ENCODE peak calls at places on chromosomes 11 and 22, in seven cellular contexts. One of them, this sample, is unnamed.
A peak's percentile ranks its signal among the peaks of the same experiment; 100 is the strongest.

GRCh38 chr11:116471608-116472007 is 301.2 kb downstream of the BUD13 start:
- DNase-seq in PC-3: no peak
- DNase-seq in mesendoderm: peak; percentile 75
- DNase-seq in IMR-90: peak; percentile 3
- DNase-seq in H1: no peak
- DNase-seq in ascending aorta: no peak
- DNase-seq in GM23338: no peak
- DNase-seq in this sample: no peak

GRCh38 chr11:108568183-108568858 is 25.2 kb downstream of the EXPH5 start:
- DNase-seq in PC-3: no peak
- DNase-seq in mesendoderm: no peak
- DNase-seq in IMR-90: no peak
- DNase-seq in H1: peak; percentile 35
- DNase-seq in ascending aorta: no peak
- DNase-seq in GM23338: no peak
- DNase-seq in this sample: no peak

GRCh38 chr11:133836076-133836548 is 9.2 kb downstream of the SPATA19 start:
- DNase-seq in PC-3: no peak
- DNase-seq in mesendoderm: no peak
- DNase-seq in IMR-90: no peak
- DNase-seq in H1: no peak
- DNase-seq in ascending aorta: no peak
- DNase-seq in GM23338: no peak
- DNase-seq in this sample: no peak

GRCh38 chr11:105738972-105739574 is 129.2 kb downstream of the GRIA4 start:
- DNase-seq in PC-3: no peak
- DNase-seq in mesendoderm: no peak
- DNase-seq in IMR-90: no peak
- DNase-seq in H1: no peak
- DNase-seq in ascending aorta: no peak
- DNase-seq in GM23338: no peak
- DNase-seq in this sample: no peak

GRCh38 chr11:60343094-60343704 is 16.1 kb downstream of the MS4A6E start:
- DNase-seq in PC-3: peak; percentile 71
- DNase-seq in mesendoderm: peak; percentile 36
- DNase-seq in IMR-90: no peak
- DNase-seq in H1: no peak
- DNase-seq in ascending aorta: no peak
- DNase-seq in GM23338: peak; percentile 67
- DNase-seq in this sample: no peak

GRCh38 chr11:66841861-66842260 is 1.4 kb upstream of the RCE1 start:
- DNase-seq in PC-3: no peak
- DNase-seq in mesendoderm: no peak
- DNase-seq in IMR-90: no peak
- DNase-seq in H1: no peak
- DNase-seq in ascending aorta: no peak
- DNase-seq in GM23338: no peak
- DNase-seq in this sample: no peak

GRCh38 chr11:82858556-82859091 is 41.6 kb downstream of the PRCP start:
- DNase-seq in PC-3: peak; percentile 98
- DNase-seq in mesendoderm: no peak
- DNase-seq in IMR-90: peak; percentile 71
- DNase-seq in H1: no peak
- DNase-seq in ascending aorta: no peak
- DNase-seq in GM23338: no peak
- DNase-seq in this sample: peak; percentile 71

GRCh38 chr11:17979770-17980371 is 33.0 kb downstream of the SERGEF start:
- DNase-seq in PC-3: peak; percentile 61
- DNase-seq in mesendoderm: peak; percentile 56
- DNase-seq in IMR-90: peak; percentile 5
- DNase-seq in H1: peak; percentile 63
- DNase-seq in ascending aorta: no peak
- DNase-seq in GM23338: peak; percentile 81
- DNase-seq in this sample: no peak

GRCh38 chr11:75773595-75774353 is 5.2 kb downstream of the DGAT2 start:
- DNase-seq in PC-3: peak; percentile 42
- DNase-seq in mesendoderm: no peak
- DNase-seq in IMR-90: no peak
- DNase-seq in H1: no peak
- DNase-seq in ascending aorta: no peak
- DNase-seq in GM23338: no peak
- DNase-seq in this sample: no peak

GRCh38 chr11:5043385-5043784 is 2.9 kb upstream of the OR52J3 start:
- DNase-seq in PC-3: no peak
- DNase-seq in mesendoderm: peak; percentile 32
- DNase-seq in IMR-90: peak; percentile 31
- DNase-seq in H1: no peak
- DNase-seq in ascending aorta: no peak
- DNase-seq in GM23338: no peak
- DNase-seq in this sample: no peak

GRCh38 chr22:30113494-30113893 is 33.2 kb downstream of the HORMAD2 start:
- DNase-seq in PC-3: no peak
- DNase-seq in mesendoderm: no peak
- DNase-seq in IMR-90: no peak
- DNase-seq in H1: no peak
- DNase-seq in ascending aorta: no peak
- DNase-seq in GM23338: no peak
- DNase-seq in this sample: no peak

GRCh38 chr11:43687120-43687791 is 6.7 kb downstream of the HSD17B12 start:
- DNase-seq in PC-3: peak; percentile 23
- DNase-seq in mesendoderm: peak; percentile 76
- DNase-seq in IMR-90: peak; percentile 19
- DNase-seq in H1: no peak
- DNase-seq in ascending aorta: peak; percentile 86
- DNase-seq in GM23338: peak; percentile 47
- DNase-seq in this sample: peak; percentile 9

GRCh38 chr11:23555085-23555484 is 694.8 kb upstream of the CCDC179 start:
- DNase-seq in PC-3: peak; percentile 37
- DNase-seq in mesendoderm: no peak
- DNase-seq in IMR-90: peak; percentile 76
- DNase-seq in H1: no peak
- DNase-seq in ascending aorta: no peak
- DNase-seq in GM23338: no peak
- DNase-seq in this sample: no peak

GRCh38 chr22:38831166-38831945 is 12.5 kb downstream of the NPTXR start:
- DNase-seq in PC-3: no peak
- DNase-seq in mesendoderm: no peak
- DNase-seq in IMR-90: peak; percentile 60
- DNase-seq in H1: no peak
- DNase-seq in ascending aorta: no peak
- DNase-seq in GM23338: no peak
- DNase-seq in this sample: peak; percentile 21

GRCh38 chr11:67301313-67301921 is 1.9 kb upstream of the SSH3 start:
- DNase-seq in PC-3: no peak
- DNase-seq in mesendoderm: no peak
- DNase-seq in IMR-90: no peak
- DNase-seq in H1: no peak
- DNase-seq in ascending aorta: peak; percentile 59
- DNase-seq in GM23338: no peak
- DNase-seq in this sample: no peak

GRCh38 chr11:44915621-44916020 is 35.1 kb downstream of the TP53I11 start:
- DNase-seq in PC-3: no peak
- DNase-seq in mesendoderm: no peak
- DNase-seq in IMR-90: no peak
- DNase-seq in H1: no peak
- DNase-seq in ascending aorta: no peak
- DNase-seq in GM23338: no peak
- DNase-seq in this sample: no peak

GRCh38 chr11:77035580-77035979 is 1.4 kb downstream of the B3GNT6 start:
- DNase-seq in PC-3: peak; percentile 83
- DNase-seq in mesendoderm: no peak
- DNase-seq in IMR-90: no peak
- DNase-seq in H1: no peak
- DNase-seq in ascending aorta: no peak
- DNase-seq in GM23338: no peak
- DNase-seq in this sample: no peak

GRCh38 chr11:108137212-108137611 is 15.8 kb downstream of the ACAT1 start:
- DNase-seq in PC-3: no peak
- DNase-seq in mesendoderm: no peak
- DNase-seq in IMR-90: no peak
- DNase-seq in H1: no peak
- DNase-seq in ascending aorta: no peak
- DNase-seq in GM23338: no peak
- DNase-seq in this sample: no peak

GRCh38 chr11:62000539-62001446 is 33.4 kb upstream of the FTH1 start:
- DNase-seq in PC-3: no peak
- DNase-seq in mesendoderm: no peak
- DNase-seq in IMR-90: no peak
- DNase-seq in H1: no peak
- DNase-seq in ascending aorta: no peak
- DNase-seq in GM23338: no peak
- DNase-seq in this sample: no peak

GRCh38 chr11:62005231-62005661 is 37.8 kb upstream of the FTH1 start:
- DNase-seq in PC-3: no peak
- DNase-seq in mesendoderm: no peak
- DNase-seq in IMR-90: no peak
- DNase-seq in H1: no peak
- DNase-seq in ascending aorta: no peak
- DNase-seq in GM23338: no peak
- DNase-seq in this sample: peak; percentile 25

GRCh38 chr11:62008177-62008576 is 40.7 kb upstream of the FTH1 start:
- DNase-seq in PC-3: no peak
- DNase-seq in mesendoderm: no peak
- DNase-seq in IMR-90: no peak
- DNase-seq in H1: no peak
- DNase-seq in ascending aorta: no peak
- DNase-seq in GM23338: no peak
- DNase-seq in this sample: no peak

GRCh38 chr11:62001450-62002178 is 34.2 kb upstream of the FTH1 start:
- DNase-seq in PC-3: no peak
- DNase-seq in mesendoderm: no peak
- DNase-seq in IMR-90: no peak
- DNase-seq in H1: no peak
- DNase-seq in ascending aorta: no peak
- DNase-seq in GM23338: no peak
- DNase-seq in this sample: no peak

GRCh38 chr11:62004473-62004872 is 37.0 kb upstream of the FTH1 start:
- DNase-seq in PC-3: peak; percentile 38
- DNase-seq in mesendoderm: no peak
- DNase-seq in IMR-90: peak; percentile 82
- DNase-seq in H1: no peak
- DNase-seq in ascending aorta: peak; percentile 91
- DNase-seq in GM23338: no peak
- DNase-seq in this sample: peak; percentile 89
- H3K4me3 ChIP-seq in PC-3: no peak overlapping the region
- H3K4me3 ChIP-seq in mesendoderm: no peak overlapping the region
- H3K4me3 ChIP-seq in IMR-90: no peak overlapping the region
- H3K4me3 ChIP-seq in H1: no peak overlapping the region
- H3K4me3 ChIP-seq in ascending aorta: no peak overlapping the region
- H3K4me3 ChIP-seq in GM23338: no peak overlapping the region
- H3K4me3 ChIP-seq in this sample: no peak overlapping the region

DNA sequence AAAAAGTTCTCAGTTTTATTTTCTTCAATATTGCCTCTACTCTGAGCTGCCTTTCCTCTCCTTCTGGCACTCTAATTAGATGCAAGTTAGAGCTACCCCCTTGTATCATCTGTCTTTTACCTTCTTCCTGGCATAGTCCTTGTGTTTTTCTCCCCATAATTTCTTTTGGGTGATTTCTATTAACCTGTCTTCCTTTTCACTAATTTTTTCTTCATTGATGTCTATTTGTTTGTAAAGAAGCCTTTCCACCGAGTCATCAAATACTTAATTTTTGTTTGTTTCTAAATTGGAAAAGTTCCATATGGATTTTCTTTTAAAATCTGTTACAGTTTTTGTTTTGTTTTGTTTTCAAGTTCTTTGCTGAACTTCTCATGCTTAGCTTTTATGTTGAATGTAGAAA is 558.1 kb downstream of the TBC1D22A start:
- DNase-seq in PC-3: no peak
- DNase-seq in mesendoderm: no peak
- DNase-seq in IMR-90: no peak
- DNase-seq in H1: no peak
- DNase-seq in ascending aorta: no peak
- DNase-seq in GM23338: no peak
- DNase-seq in this sample: no peak
- H3K4me3 ChIP-seq in PC-3: no peak overlapping the region
- H3K4me3 ChIP-seq in mesendoderm: no peak overlapping the region
- H3K4me3 ChIP-seq in IMR-90: no peak overlapping the region
- H3K4me3 ChIP-seq in H1: no peak overlapping the region
- H3K4me3 ChIP-seq in ascending aorta: no peak overlapping the region
- H3K4me3 ChIP-seq in GM23338: no peak overlapping the region
- H3K4me3 ChIP-seq in this sample: no peak overlapping the region

GRCh38 chr11:34188181-34188580 is 82.8 kb downstream of the NAT10 start:
- DNase-seq in PC-3: no peak
- DNase-seq in mesendoderm: peak; percentile 64
- DNase-seq in IMR-90: no peak
- DNase-seq in H1: no peak
- DNase-seq in ascending aorta: no peak
- DNase-seq in GM23338: peak; percentile 62
- DNase-seq in this sample: no peak

GRCh38 chr11:34189191-34189590 is 83.8 kb downstream of the NAT10 start:
- DNase-seq in PC-3: no peak
- DNase-seq in mesendoderm: no peak
- DNase-seq in IMR-90: no peak
- DNase-seq in H1: no peak
- DNase-seq in ascending aorta: no peak
- DNase-seq in GM23338: no peak
- DNase-seq in this sample: no peak

GRCh38 chr11:34184505-34185015 is 79.1 kb downstream of the NAT10 start:
- DNase-seq in PC-3: no peak
- DNase-seq in mesendoderm: no peak
- DNase-seq in IMR-90: no peak
- DNase-seq in H1: no peak
- DNase-seq in ascending aorta: no peak
- DNase-seq in GM23338: no peak
- DNase-seq in this sample: no peak

GRCh38 chr11:34183840-34184358 is 78.5 kb downstream of the NAT10 start:
- DNase-seq in PC-3: no peak
- DNase-seq in mesendoderm: no peak
- DNase-seq in IMR-90: no peak
- DNase-seq in H1: no peak
- DNase-seq in ascending aorta: no peak
- DNase-seq in GM23338: no peak
- DNase-seq in this sample: no peak

GRCh38 chr11:34185926-34186841 is 80.8 kb downstream of the NAT10 start:
- DNase-seq in PC-3: no peak
- DNase-seq in mesendoderm: peak; percentile 54
- DNase-seq in IMR-90: no peak
- DNase-seq in H1: peak; percentile 64
- DNase-seq in ascending aorta: no peak
- DNase-seq in GM23338: peak; percentile 63
- DNase-seq in this sample: no peak
- H3K4me3 ChIP-seq in PC-3: no peak overlapping the region
- H3K4me3 ChIP-seq in mesendoderm: no peak overlapping the region
- H3K4me3 ChIP-seq in IMR-90: no peak overlapping the region
- H3K4me3 ChIP-seq in H1: no peak overlapping the region
- H3K4me3 ChIP-seq in ascending aorta: no peak overlapping the region
- H3K4me3 ChIP-seq in GM23338: no peak overlapping the region
- H3K4me3 ChIP-seq in this sample: no peak overlapping the region

GRCh38 chr11:63564785-63565350 is 1.7 kb upstream of the PLAAT2 start:
- DNase-seq in PC-3: peak; percentile 88
- DNase-seq in mesendoderm: no peak
- DNase-seq in IMR-90: no peak
- DNase-seq in H1: no peak
- DNase-seq in ascending aorta: no peak
- DNase-seq in GM23338: no peak
- DNase-seq in this sample: peak; percentile 41
- H3K4me3 ChIP-seq in PC-3: no peak overlapping the region
- H3K4me3 ChIP-seq in mesendoderm: no peak overlapping the region
- H3K4me3 ChIP-seq in IMR-90: no peak overlapping the region
- H3K4me3 ChIP-seq in H1: no peak overlapping the region
- H3K4me3 ChIP-seq in ascending aorta: no peak overlapping the region
- H3K4me3 ChIP-seq in GM23338: no peak overlapping the region
- H3K4me3 ChIP-seq in this sample: no peak overlapping the region

This sample was measured in MG63.